ENCODE peak calls at places on chromosomes 2 and 18, in eight cellular contexts. L is GM23248, E is neural progenitor cell, T is GM23338, N is PC-3, U is hepatocyte, Y is HCT116, W is SK-N-SH. B is an unnamed sample.

GRCh38 chr2:96800061-96800761 is 15.9 kb upstream of the CNNM3 start:
- DNase-seq in N (no peak), Y (no peak), E (no peak), L (no peak), T (no peak), U (no peak), W (peak), B (no peak)

GRCh38 chr2:156405586-156405985 is 30.6 kb upstream of the GPD2 start:
- DNase-seq in Y (no peak), T (peak), W (no peak), L (peak), N (no peak), U (peak), E (no peak), B (no peak)

GRCh38 chr2:134107402-134107801 is 146.5 kb upstream of the MGAT5 start:
- DNase-seq in L (no peak), E (peak), T (no peak), W (no peak), N (no peak), Y (no peak), U (no peak), B (no peak)

GRCh38 chr18:596288-596881 is 403 bp upstream of the CLUL1 start:
- DNase-seq in T (peak), N (peak), Y (peak), L (peak), W (peak), U (peak), E (peak), B (peak)

GRCh38 chr2:52884971-52885370 is 882.6 kb upstream of the CHAC2 start:
- DNase-seq in U (no peak), E (no peak), Y (no peak), T (no peak), N (no peak), W (no peak), L (no peak), B (no peak)

GRCh38 chr2:215929602-215930335 is 83.6 kb downstream of the MREG start:
- DNase-seq in N (peak), T (no peak), U (peak), E (no peak), Y (no peak), L (peak), W (no peak), B (no peak)

GRCh38 chr2:127810156-127810636 is 775 bp downstream of the WDR33 start:
- DNase-seq in Y (no peak), L (peak), W (peak), U (peak), N (peak), T (peak), E (peak), B (no peak)

GRCh38 chr18:48913201-48913600 is 37.6 kb downstream of the SMAD7 start:
- DNase-seq in T (no peak), U (no peak), Y (no peak), N (peak), W (no peak), E (no peak), L (no peak), B (peak)

GRCh38 chr2:137976274-137976673 is 12.0 kb downstream of the HNMT start:
- DNase-seq in N (peak), U (no peak), T (no peak), E (no peak), W (no peak), Y (no peak), L (no peak), B (no peak)

GRCh38 chr18:35746826-35747339 is 165.3 kb downstream of the GALNT1 start:
- DNase-seq in Y (no peak), T (no peak), W (no peak), N (no peak), E (no peak), L (no peak), U (no peak), B (no peak)

GRCh38 chr18:24631238-24632025 is 171.0 kb downstream of the HRH4 start:
- DNase-seq in E (peak), U (no peak), Y (no peak), N (no peak), W (no peak), T (peak), L (peak), B (no peak)

GRCh38 chr2:215888680-215889079 is 124.7 kb downstream of the MREG start:
- DNase-seq in E (no peak), Y (no peak), L (no peak), N (no peak), U (no peak), T (no peak), W (no peak), B (no peak)

GRCh38 chr18:22422909-22423548 is 5.3 kb upstream of the CTAGE1 start:
- DNase-seq in N (peak), E (no peak), W (no peak), Y (no peak), L (peak), U (no peak), T (no peak), B (no peak)

GRCh38 chr2:207768891-207769596 is 662 bp downstream of the FZD5 start:
- DNase-seq in T (no peak), U (peak), E (peak), N (peak), L (peak), W (no peak), Y (no peak), B (peak)

GRCh38 chr2:162114291-162114690 is 37.8 kb downstream of the GCG start:
- DNase-seq in T (no peak), N (peak), W (no peak), E (no peak), Y (no peak), L (peak), U (no peak), B (no peak)

GRCh38 chr18:30970201-30970816 is 72.2 kb downstream of the DSC3 start:
- DNase-seq in N (peak), W (no peak), Y (peak), T (peak), L (peak), U (peak), E (peak), B (peak)

GRCh38 chr2:127174176-127174575 is 45.9 kb downstream of the CYP27C1 start:
- DNase-seq in N (peak), U (peak), T (peak), E (peak), L (peak), W (peak), Y (no peak), B (no peak)

GRCh38 chr2:181781082-181781786 is 100.9 kb upstream of the NEUROD1 start:
- DNase-seq in E (no peak), U (no peak), Y (no peak), T (peak), W (no peak), N (peak), L (no peak), B (no peak)

GRCh38 chr18:9612989-9613388 is 1.4 kb downstream of the PPP4R1 start:
- DNase-seq in Y (no peak), N (peak), L (no peak), U (no peak), E (no peak), W (no peak), T (no peak), B (no peak)

GRCh38 chr2:230067990-230068657 is 600 bp downstream of the SLC16A14 start:
- DNase-seq in T (peak), W (peak), Y (no peak), U (peak), L (peak), N (peak), E (peak), B (peak)

GRCh38 chr2:139967665-139968064 is 1187.5 kb upstream of the NXPH2 start:
- DNase-seq in W (no peak), T (no peak), E (no peak), L (no peak), N (no peak), Y (no peak), U (no peak), B (no peak)

GRCh38 chr2:219119422-219120043 is 41.1 kb downstream of the NHEJ1 start:
- DNase-seq in E (peak), Y (peak), T (peak), W (peak), U (peak), N (peak), L (peak), B (peak)

GRCh38 chr2:83103602-83104001 is 1355.5 kb downstream of the SUCLG1 start:
- DNase-seq in L (peak), E (no peak), W (no peak), U (no peak), T (no peak), Y (no peak), N (peak), B (no peak)

GRCh38 chr2:68482296-68482695 is 14.9 kb downstream of the APLF start:
- DNase-seq in L (peak), W (no peak), T (no peak), N (peak), U (no peak), E (no peak), Y (no peak), B (no peak)

GRCh38 chr2:195898505-195898904 is 170.1 kb downstream of the DNAH7 start:
- DNase-seq in N (peak), W (peak), L (peak), U (peak), T (no peak), Y (peak), E (no peak), B (no peak)

GRCh38 chr18:36440614-36441013 is 143.1 kb downstream of the FHOD3 start:
- DNase-seq in T (no peak), U (no peak), N (no peak), W (peak), L (peak), Y (no peak), E (no peak), B (no peak)

GRCh38 chr2:86492057-86492456 is 50.9 kb downstream of the KDM3A start:
- DNase-seq in N (no peak), Y (no peak), W (no peak), E (no peak), U (no peak), L (no peak), T (no peak), B (no peak)

GRCh38 chr2:186431306-186431705 is 54.8 kb upstream of the ZC3H15 start:
- DNase-seq in T (no peak), E (no peak), W (no peak), Y (no peak), N (no peak), U (no peak), L (no peak), B (no peak)

GRCh38 chr2:186426153-186427016 is 59.7 kb upstream of the ZC3H15 start:
- DNase-seq in U (no peak), T (no peak), L (no peak), N (peak), Y (no peak), E (no peak), W (no peak), B (peak)

GRCh38 chr2:186427970-186428369 is 58.1 kb upstream of the ZC3H15 start:
- DNase-seq in W (no peak), E (no peak), T (no peak), U (no peak), Y (no peak), N (no peak), L (no peak), B (no peak)

GRCh38 chr2:186433040-186433439 is 53.0 kb upstream of the ZC3H15 start:
- DNase-seq in L (no peak), U (no peak), W (no peak), Y (no peak), N (no peak), E (no peak), T (no peak), B (no peak)

DNA sequence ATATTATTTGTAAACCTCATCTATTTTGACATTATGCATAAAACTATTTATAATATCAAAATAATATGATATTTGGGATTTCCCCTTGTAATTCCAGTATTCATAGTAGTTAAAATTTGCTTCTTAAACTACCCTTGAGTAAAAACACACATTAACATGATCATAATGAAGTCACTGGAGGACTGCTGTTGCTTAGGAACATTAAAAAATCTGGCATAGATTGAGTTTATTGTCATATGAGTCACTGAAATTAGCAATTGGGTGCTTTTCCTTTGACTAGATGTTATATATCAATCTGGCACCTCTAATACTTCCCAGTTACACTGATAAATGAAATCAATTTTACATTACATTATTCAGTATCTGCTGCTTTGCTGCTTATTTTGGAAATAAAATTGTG is 57.0 kb upstream of the ZC3H15 start:
- DNase-seq in W (no peak), L (peak), E (no peak), T (no peak), N (peak), Y (no peak), U (no peak), B (no peak)
- TF ChIP-seq EZH2phosphoT487 in W (no peak), L (no peak), E (no peak), T (no peak), N (no peak), Y (no peak), U (no peak), B (no peak)

GRCh38 chr2:72015281-72015680 is 132.4 kb downstream of the CYP26B1 start:
- DNase-seq in Y (no peak), T (no peak), L (no peak), N (no peak), U (no peak), W (no peak), E (no peak), B (no peak)
- TF ChIP-seq EZH2phosphoT487 in Y (no peak), T (no peak), L (no peak), N (no peak), U (no peak), W (no peak), E (no peak), B (no peak)

GRCh38 chr18:34457761-34458160 is 233.0 kb upstream of the NOL4 start:
- DNase-seq in N (no peak), E (peak), L (no peak), U (no peak), T (no peak), W (peak), Y (no peak), B (no peak)
- TF ChIP-seq EZH2phosphoT487 in N (no peak), E (no peak), L (no peak), U (no peak), T (no peak), W (no peak), Y (no peak), B (no peak)

GRCh38 chr2:240799183-240799740 is 20.8 kb downstream of the KIF1A start:
- DNase-seq in N (no peak), W (no peak), U (no peak), T (no peak), L (no peak), Y (no peak), E (no peak), B (no peak)
- TF ChIP-seq EZH2phosphoT487 in N (no peak), W (no peak), U (no peak), T (no peak), L (no peak), Y (no peak), E (no peak), B (no peak)

GRCh38 chr18:46341989-46342525 is 237.9 kb downstream of the HAUS1 start:
- DNase-seq in Y (no peak), U (no peak), W (no peak), T (no peak), N (no peak), E (no peak), L (no peak), B (no peak)
- TF ChIP-seq EZH2phosphoT487 in Y (no peak), U (no peak), W (no peak), T (no peak), N (no peak), E (no peak), L (no peak), B (no peak)

B was measured in MM.1S.